ENCODE peak calls at places on chromosomes 12 and 14, in four cellular contexts. Q is upper lobe of right lung, S is thoracic aorta, T is B cell. N is an unnamed sample.

GRCh38 chr12:79373896-79374499 is 316.8 kb downstream of the PAWR start:
- DNase-seq in Q (no peak), S (no peak), T (peak), N (no peak)

GRCh38 chr14:69093551-69094421 is 59.1 kb downstream of the DCAF5 start:
- DNase-seq in Q (no peak), S (no peak), T (no peak), N (no peak)

GRCh38 chr14:99672506-99673327 is 11.4 kb upstream of the CYP46A1 start:
- DNase-seq in Q (peak), S (no peak), T (peak), N (no peak)

GRCh38 chr14:61188196-61188595 is 92.9 kb downstream of the TMEM30B start:
- DNase-seq in Q (no peak), S (no peak), T (no peak), N (peak)

GRCh38 chr12:31474751-31475150 is 116.2 kb downstream of the DENND5B start:
- DNase-seq in Q (no peak), S (no peak), T (no peak), N (no peak)

GRCh38 chr12:3491938-3492867 is 1.2 kb downstream of the PRMT8 start:
- DNase-seq in Q (peak), S (no peak), T (peak), N (no peak)

GRCh38 chr12:2295941-2296461 is 243.2 kb downstream of the CACNA1C start:
- DNase-seq in Q (no peak), S (no peak), T (no peak), N (no peak)

GRCh38 chr14:89620436-89620835 is 203.4 kb upstream of the FOXN3 start:
- DNase-seq in Q (no peak), S (no peak), T (no peak), N (no peak)

GRCh38 chr14:75548544-75548943 is 26.3 kb downstream of the BATF start:
- DNase-seq in Q (no peak), S (no peak), T (no peak), N (no peak)

GRCh38 chr12:108629156-108629555 is 4.5 kb downstream of the SELPLG start:
- DNase-seq in Q (no peak), S (no peak), T (no peak), N (no peak)

GRCh38 chr12:51792417-51792816 is 56.1 kb downstream of the FIGNL2 start:
- DNase-seq in Q (no peak), S (no peak), T (no peak), N (no peak)

GRCh38 chr12:401235-402126 is at the start of gene CCDC77:
- DNase-seq in Q (peak), S (peak), T (peak), N (peak)

GRCh38 chr12:108448246-108448645 is 66.8 kb upstream of the FICD start:
- DNase-seq in Q (no peak), S (no peak), T (no peak), N (no peak)

GRCh38 chr12:107681836-107682820 is 3.5 kb upstream of the PWP1 start:
- DNase-seq in Q (no peak), S (no peak), T (no peak), N (no peak)

GRCh38 chr12:123107926-123108681 is 42.8 kb downstream of the PITPNM2 start:
- DNase-seq in Q (no peak), S (no peak), T (no peak), N (no peak)

GRCh38 chr12:57237653-57237951 is 8.1 kb downstream of the SHMT2 start:
- DNase-seq in Q (peak), S (no peak), T (no peak), N (no peak)

GRCh38 chr12:47413806-47414205 is 292.0 kb downstream of the RPAP3 start:
- DNase-seq in Q (no peak), S (no peak), T (no peak), N (no peak)

GRCh38 chr12:6970096-6970527 is 352 bp downstream of the PHB2 start:
- DNase-seq in Q (no peak), S (no peak), T (no peak), N (no peak)

GRCh38 chr12:107336705-107337104 is 243.4 kb upstream of the CRY1 start:
- DNase-seq in Q (no peak), S (no peak), T (no peak), N (no peak)

GRCh38 chr14:65485516-65485915 is 73.0 kb downstream of the FUT8 start:
- DNase-seq in Q (no peak), S (no peak), T (no peak), N (no peak)

GRCh38 chr12:123886931-123887582 is 85.6 kb downstream of the CCDC92 start:
- DNase-seq in Q (peak), S (no peak), T (no peak), N (no peak)

GRCh38 chr14:63383776-63384367 is 65.1 kb upstream of the GPHB5 start:
- DNase-seq in Q (no peak), S (no peak), T (no peak), N (no peak)

GRCh38 chr12:80293759-80294158 is 150.3 kb upstream of the PTPRQ start:
- DNase-seq in Q (no peak), S (no peak), T (no peak), N (no peak)

DNA sequence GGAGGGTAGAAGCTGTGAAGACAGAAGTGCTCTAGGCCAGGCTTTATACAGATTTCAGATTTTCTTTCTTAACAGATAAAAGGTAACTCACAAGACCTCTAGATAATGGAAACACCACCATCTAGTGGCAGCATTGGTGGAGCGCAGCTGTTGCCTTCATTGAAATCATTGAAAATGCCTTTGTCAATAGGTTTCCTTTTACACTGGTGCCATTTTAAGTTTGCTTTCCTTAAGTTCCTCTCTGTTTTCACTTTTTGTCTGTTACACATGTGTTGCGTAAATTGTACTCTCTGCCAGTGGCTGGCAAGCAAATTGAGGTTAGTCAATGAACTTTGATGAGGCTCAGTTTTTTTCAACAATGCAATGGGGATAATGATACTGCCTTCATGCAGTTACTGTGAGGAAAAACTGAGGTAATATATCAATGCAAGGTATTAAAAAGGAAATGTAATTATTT is 31.1 kb downstream of the ALDH1L2 start:
- DNase-seq in Q (peak), S (peak), T (peak), N (no peak)
- TF ChIP-seq CTCF in Q (peak), S (peak), T (peak), N (peak)

GRCh38 chr12:54287316-54288157 is 7.0 kb downstream of the HNRNPA1 start:
- DNase-seq in Q (no peak), S (no peak), T (no peak), N (no peak)

GRCh38 chr12:54286042-54286931 is 5.8 kb downstream of the HNRNPA1 start:
- DNase-seq in Q (no peak), S (no peak), T (no peak), N (no peak)

GRCh38 chr12:54282949-54283593 is 2.5 kb downstream of the HNRNPA1 start:
- DNase-seq in Q (no peak), S (no peak), T (no peak), N (no peak)

GRCh38 chr12:54280401-54281260 is at the start of gene HNRNPA1:
- DNase-seq in Q (peak), S (peak), T (peak), N (no peak)

DNA sequence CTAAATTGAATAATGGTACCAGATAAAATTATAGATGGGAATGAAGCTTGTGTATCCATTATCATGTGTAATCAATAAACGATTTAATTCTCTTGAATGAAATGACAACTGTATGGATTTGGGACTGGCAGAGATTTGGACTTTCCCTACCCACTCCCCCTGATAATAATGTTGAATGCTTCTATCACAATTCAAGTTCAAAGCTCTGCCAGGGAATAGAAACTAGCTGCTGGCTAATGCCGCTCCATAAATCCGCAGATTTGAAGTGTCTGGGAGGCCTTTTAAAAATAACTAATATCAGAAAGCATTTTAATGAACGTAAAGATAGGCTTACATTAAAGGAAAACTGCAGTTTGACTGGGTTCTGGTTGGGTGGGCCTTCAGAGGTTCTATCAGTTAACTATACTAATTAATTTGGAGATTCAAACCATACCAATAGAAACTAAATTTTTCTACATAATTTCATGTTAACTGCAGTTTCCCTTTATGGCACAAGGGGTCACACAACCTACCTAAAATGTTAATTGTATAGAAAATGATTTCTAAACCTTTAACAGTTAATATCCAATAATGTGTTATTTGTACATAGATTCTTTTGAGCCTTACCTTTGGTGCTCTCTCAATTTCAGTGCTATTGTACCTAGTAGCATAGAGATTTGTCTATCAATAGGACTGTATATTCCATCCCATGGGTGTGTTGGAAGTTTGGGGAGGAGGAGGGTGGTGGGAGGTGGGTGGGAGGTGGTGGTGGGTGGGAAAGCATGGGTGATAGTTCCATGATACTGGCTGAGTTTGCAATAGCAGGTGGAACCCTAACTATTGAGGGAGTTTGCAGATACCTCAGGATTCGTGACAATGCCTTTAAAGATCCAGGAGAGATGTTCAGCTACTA is 4.9 kb downstream of the HNRNPA1 start:
- DNase-seq in Q (no peak), S (no peak), T (no peak), N (no peak)
- TF ChIP-seq CTCF in Q (peak), S (no peak), T (peak), N (peak)

DNA sequence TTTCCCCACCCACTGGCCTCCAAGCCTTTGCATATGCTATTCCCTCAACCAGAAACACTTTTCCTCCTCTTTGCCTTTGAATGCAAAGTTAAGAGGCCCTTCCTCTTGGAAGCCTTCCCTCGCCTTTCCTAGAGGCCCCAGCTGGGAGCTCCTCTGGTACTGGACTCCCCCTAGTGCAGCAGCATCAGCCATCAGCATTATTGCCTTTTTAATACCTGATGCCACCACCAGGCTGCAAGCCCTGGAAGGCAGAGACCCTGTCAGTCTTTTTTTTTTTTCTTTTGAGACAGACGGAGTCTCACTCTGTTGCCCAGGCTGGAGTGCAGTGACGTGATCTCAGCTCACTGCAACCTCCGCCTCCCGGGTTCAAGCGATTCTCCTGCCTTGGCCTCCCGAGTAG is 19.1 kb upstream of the PLA2G1B start:
- DNase-seq in Q (no peak), S (no peak), T (peak), N (no peak)
- TF ChIP-seq CTCF in Q (peak), S (no peak), T (no peak), N (peak)

DNA sequence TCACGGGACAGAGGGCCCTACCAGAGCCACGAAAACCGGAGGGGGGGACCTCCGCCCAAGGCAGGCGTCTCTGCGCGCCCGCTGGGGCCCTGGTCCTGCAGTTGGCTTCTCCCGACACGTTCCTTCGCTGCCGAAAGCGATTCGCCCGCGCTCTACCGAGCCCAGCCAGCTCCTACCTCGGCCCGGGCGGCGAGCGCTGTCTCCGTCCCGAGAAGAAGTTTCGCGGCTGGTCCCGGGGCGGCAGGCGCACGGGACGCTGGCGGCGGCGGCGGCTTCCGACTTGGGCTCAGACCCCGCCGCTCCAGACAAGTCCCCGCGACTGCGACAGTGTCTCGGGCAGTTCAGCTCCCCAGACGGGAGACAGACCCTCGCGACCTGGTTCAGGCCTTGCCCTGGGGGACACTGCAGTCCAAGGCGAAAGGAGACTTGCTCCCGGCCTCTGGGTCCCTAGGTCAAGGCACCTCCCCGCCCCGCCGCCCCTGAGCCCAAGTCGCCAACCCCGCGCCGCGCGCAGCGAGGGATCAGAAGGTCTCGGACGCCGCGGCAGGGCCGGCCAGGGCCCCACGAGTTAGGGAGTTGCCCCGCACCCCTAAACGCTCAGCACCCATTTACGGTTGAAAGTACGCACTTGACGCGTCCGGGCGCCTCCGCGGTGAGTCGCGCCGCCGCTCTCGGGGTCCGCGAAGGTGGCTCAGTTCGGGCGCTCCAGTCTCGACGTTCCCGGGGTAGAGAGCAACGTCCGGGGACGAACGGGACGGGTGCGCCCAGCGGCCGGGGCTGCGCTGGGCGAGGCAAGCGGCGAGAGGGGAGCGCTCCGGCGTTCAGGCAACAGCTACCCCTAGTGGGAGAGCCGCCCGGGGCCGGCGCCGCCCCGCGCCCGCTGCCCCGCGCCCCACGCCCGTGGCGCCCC is 1.4 kb upstream of the DIO3 start:
- DNase-seq in Q (no peak), S (no peak), T (peak), N (peak)
- TF ChIP-seq CTCF in Q (peak), S (no peak), T (no peak), N (peak)

GRCh38 chr12:77202457-77203060 is 137.2 kb upstream of the E2F7 start:
- DNase-seq in Q (no peak), S (no peak), T (no peak), N (no peak)

GRCh38 chr12:77204055-77204454 is 138.7 kb upstream of the E2F7 start:
- DNase-seq in Q (no peak), S (no peak), T (no peak), N (no peak)
- TF ChIP-seq CTCF in Q (no peak), S (no peak), T (no peak), N (no peak)

GRCh38 chr14:34766611-34767010 is 52.2 kb upstream of the CFL2 start:
- DNase-seq in Q (no peak), S (no peak), T (no peak), N (no peak)

GRCh38 chr14:34770901-34771300 is 56.5 kb upstream of the CFL2 start:
- DNase-seq in Q (no peak), S (no peak), T (no peak), N (no peak)

DNA sequence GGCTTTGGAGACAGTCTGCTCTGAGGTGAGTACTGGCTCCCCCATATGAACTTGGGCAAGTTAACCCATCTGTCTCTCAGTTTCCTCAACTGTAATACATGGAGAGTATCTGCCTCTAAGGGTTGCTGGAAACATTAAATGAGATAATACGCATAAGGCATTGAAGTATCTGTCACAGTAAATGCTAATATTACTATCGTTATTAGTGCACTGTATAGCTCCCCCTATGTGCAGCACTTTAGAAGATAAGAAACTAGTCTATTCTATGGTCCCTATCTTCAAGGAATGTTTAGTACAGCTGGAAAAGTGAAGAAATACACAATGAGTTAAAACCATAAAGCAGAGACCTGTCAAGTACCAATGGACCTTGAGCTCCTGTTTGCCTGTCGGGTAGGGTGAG is 51.7 kb upstream of the CFL2 start:
- DNase-seq in Q (no peak), S (no peak), T (no peak), N (no peak)
- TF ChIP-seq CTCF in Q (no peak), S (no peak), T (no peak), N (peak)

GRCh38 chr12:29591140-29592020 is 93.9 kb upstream of the OVCH1 start:
- DNase-seq in Q (no peak), S (no peak), T (no peak), N (no peak)
- TF ChIP-seq CTCF in Q (peak), S (peak), T (no peak), N (peak)

DNA sequence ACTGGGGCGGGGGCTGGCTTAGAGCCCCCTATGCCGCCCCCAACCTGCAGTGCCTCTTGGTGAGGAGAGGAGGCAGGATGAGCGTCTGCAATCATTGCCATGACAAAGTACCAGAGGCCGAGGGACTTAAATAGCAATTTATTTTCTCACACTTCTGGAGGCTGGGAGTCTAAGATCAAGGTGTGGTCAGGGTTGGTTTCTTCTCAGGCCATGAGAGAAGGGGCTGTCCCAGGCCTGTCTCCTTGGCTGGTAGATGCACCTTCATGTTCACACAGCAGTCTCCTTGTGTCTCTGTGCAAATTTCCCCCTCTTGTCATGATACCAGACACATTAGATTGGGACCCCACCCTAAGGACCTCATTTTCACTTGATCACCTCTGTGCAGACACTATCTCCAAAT is 201.3 kb downstream of the CHST11 start:
- DNase-seq in Q (no peak), S (no peak), T (no peak), N (no peak)
- TF ChIP-seq CTCF in Q (no peak), S (no peak), T (no peak), N (no peak)